ENCODE peak calls at places on chromosomes 3 and 15, in six cellular contexts. N is ovary, K is HL-60, F is bronchial epithelial cell, W is Calu3, I is fibroblast of the aortic adventitia. H is an unnamed sample.

GRCh38 chr3:129756871-129757270 is 136.6 kb downstream of the TMCC1 start:
- DNase-seq in N (no peak), K (no peak), F (no peak), W (no peak), I (peak), H (no peak)

GRCh38 chr3:86254480-86254879 is 736.5 kb downstream of the VGLL3 start:
- DNase-seq in N (no peak), K (no peak), F (no peak), W (no peak), I (no peak), H (no peak)

GRCh38 chr15:91874992-91875651 is 21.6 kb downstream of the SLCO3A1 start:
- DNase-seq in N (no peak), K (no peak), F (no peak), W (no peak), I (no peak), H (no peak)

GRCh38 chr3:170740726-170741591 is 129.0 kb downstream of the RPL22L1 start:
- DNase-seq in N (peak), K (no peak), F (peak), W (no peak), I (peak), H (no peak)

GRCh38 chr3:149783576-149783975 is 8.8 kb downstream of the ANKUB1 start:
- DNase-seq in N (no peak), K (no peak), F (peak), W (no peak), I (peak), H (no peak)

GRCh38 chr3:66255865-66256264 is 35.1 kb downstream of the SLC25A26 start:
- DNase-seq in N (no peak), K (no peak), F (no peak), W (no peak), I (no peak), H (no peak)

GRCh38 chr3:32254268-32254667 is 15.8 kb downstream of the CMTM8 start:
- DNase-seq in N (no peak), K (no peak), F (no peak), W (no peak), I (no peak), H (no peak)

GRCh38 chr15:99443056-99443756 is 122.6 kb upstream of the MEF2A start:
- DNase-seq in N (no peak), K (no peak), F (no peak), W (no peak), I (no peak), H (no peak)

GRCh38 chr3:56782215-56782614 is 19.5 kb downstream of the ARHGEF3 start:
- DNase-seq in N (no peak), K (no peak), F (no peak), W (no peak), I (no peak), H (no peak)

GRCh38 chr15:92808611-92809063 is 91.5 kb upstream of the CHD2 start:
- DNase-seq in N (peak), K (no peak), F (no peak), W (peak), I (peak), H (no peak)

GRCh38 chr15:83398591-83398990 is 48.5 kb upstream of the SH3GL3 start:
- DNase-seq in N (no peak), K (no peak), F (peak), W (no peak), I (peak), H (no peak)

GRCh38 chr3:112136959-112137693 is 4.1 kb upstream of the GCSAM start:
- DNase-seq in N (no peak), K (no peak), F (peak), W (peak), I (peak), H (no peak)

GRCh38 chr3:173893066-173893465 is 495.5 kb downstream of the NLGN1 start:
- DNase-seq in N (no peak), K (no peak), F (peak), W (no peak), I (peak), H (no peak)

GRCh38 chr3:100517276-100517675 is 24.9 kb downstream of the TMEM45A start:
- DNase-seq in N (no peak), K (no peak), F (no peak), W (no peak), I (peak), H (no peak)

GRCh38 chr3:56769125-56769709 is 32.5 kb downstream of the ARHGEF3 start:
- DNase-seq in N (no peak), K (no peak), F (no peak), W (no peak), I (no peak), H (no peak)

GRCh38 chr3:120471643-120472042 is 20.9 kb upstream of the FSTL1 start:
- DNase-seq in N (no peak), K (no peak), F (no peak), W (no peak), I (peak), H (no peak)

GRCh38 chr15:101396484-101397261 is 92.8 kb downstream of the PCSK6 start:
- DNase-seq in N (no peak), K (no peak), F (no peak), W (no peak), I (no peak), H (no peak)

GRCh38 chr3:138460536-138461205 is 26.3 kb downstream of the ESYT3 start:
- DNase-seq in N (no peak), K (no peak), F (no peak), W (no peak), I (no peak), H (no peak)

GRCh38 chr3:31105438-31106077 is 211.1 kb upstream of the GADL1 start:
- DNase-seq in N (no peak), K (peak), F (peak), W (no peak), I (peak), H (no peak)

GRCh38 chr15:85780586-85780985 is 14.1 kb downstream of the KLHL25 start:
- DNase-seq in N (no peak), K (no peak), F (no peak), W (no peak), I (no peak), H (no peak)

GRCh38 chr15:73268457-73268856 is 100.3 kb downstream of the HCN4 start:
- DNase-seq in N (no peak), K (no peak), F (no peak), W (no peak), I (no peak), H (no peak)

GRCh38 chr3:9036327-9037112 is 73.2 kb upstream of the RAD18 start:
- DNase-seq in N (peak), K (no peak), F (no peak), W (no peak), I (peak), H (no peak)

GRCh38 chr3:9032236-9032777 is 69.0 kb upstream of the RAD18 start:
- DNase-seq in N (no peak), K (no peak), F (no peak), W (no peak), I (no peak), H (no peak)

GRCh38 chr3:9035473-9035872 is 72.2 kb upstream of the RAD18 start:
- DNase-seq in N (no peak), K (no peak), F (no peak), W (no peak), I (no peak), H (no peak)

GRCh38 chr3:9037113-9037715 is 73.9 kb upstream of the RAD18 start:
- DNase-seq in N (peak), K (peak), F (no peak), W (no peak), I (no peak), H (no peak)

DNA sequence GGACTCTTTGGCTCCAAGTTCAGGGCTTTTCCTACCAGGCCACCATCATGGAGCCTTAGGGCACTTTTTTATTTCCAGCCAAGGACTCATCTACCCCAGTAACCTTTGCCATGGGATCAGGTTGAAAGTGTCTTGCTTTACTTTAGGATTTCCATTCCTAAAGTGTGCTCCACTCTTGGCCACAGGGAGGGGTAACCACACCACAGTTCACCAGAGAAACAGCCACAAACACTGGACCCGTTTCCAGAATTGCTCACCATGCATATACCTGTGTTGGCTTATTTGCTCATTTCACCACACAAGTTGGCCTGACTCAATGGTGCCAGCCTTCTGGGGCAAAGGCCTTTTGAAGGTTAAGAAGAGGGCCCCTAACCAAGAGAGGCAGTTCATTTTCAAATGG is 70.6 kb upstream of the RAD18 start:
- DNase-seq in N (no peak), K (no peak), F (peak), W (no peak), I (no peak), H (no peak)
- TF ChIP-seq CTCF in N (no peak), K (no peak), F (peak), W (no peak), I (no peak), H (no peak)

GRCh38 chr15:27482344-27482743 is 511.4 kb downstream of the GABRG3 start:
- DNase-seq in N (no peak), K (no peak), F (no peak), W (no peak), I (no peak), H (no peak)

GRCh38 chr15:27480642-27481041 is 509.7 kb downstream of the GABRG3 start:
- DNase-seq in N (no peak), K (no peak), F (peak), W (no peak), I (no peak), H (no peak)

GRCh38 chr15:27483124-27483523 is 512.1 kb downstream of the GABRG3 start:
- DNase-seq in N (no peak), K (no peak), F (no peak), W (no peak), I (no peak), H (no peak)

GRCh38 chr15:27480141-27480530 is 509.2 kb downstream of the GABRG3 start:
- DNase-seq in N (no peak), K (no peak), F (no peak), W (no peak), I (no peak), H (no peak)

GRCh38 chr15:27481768-27482167 is 510.8 kb downstream of the GABRG3 start:
- DNase-seq in N (no peak), K (no peak), F (no peak), W (no peak), I (no peak), H (no peak)
- TF ChIP-seq CTCF in N (no peak), K (no peak), F (no peak), W (no peak), I (no peak), H (no peak)

DNA sequence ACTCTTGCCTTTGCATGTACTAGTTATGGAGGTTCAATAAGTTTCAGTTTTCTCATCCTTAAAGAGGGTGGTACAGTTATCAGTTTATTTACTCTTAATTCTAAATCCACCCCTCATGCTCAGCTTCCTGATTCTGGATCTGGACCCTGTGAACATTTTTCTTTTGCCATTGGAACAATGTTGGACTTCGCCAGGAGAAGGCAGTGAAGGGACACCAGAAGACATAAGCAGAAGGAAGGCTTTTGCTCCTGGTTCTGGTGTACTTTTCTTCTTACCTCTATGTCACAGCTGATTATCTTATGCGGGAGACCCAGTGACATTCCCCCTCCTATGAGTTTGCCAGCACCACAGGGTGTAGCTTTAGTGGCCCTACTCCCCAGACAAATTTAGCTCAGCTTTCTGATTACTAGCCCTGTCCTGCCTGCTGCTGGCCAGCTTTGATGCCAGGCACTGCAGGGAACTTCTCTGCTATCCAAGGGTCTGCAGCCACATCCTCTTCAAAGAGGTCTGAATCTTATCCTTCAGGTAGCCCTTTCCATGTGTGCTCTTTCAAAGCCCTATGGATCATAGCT is 466.3 kb upstream of the EPHA3 start:
- DNase-seq in N (no peak), K (no peak), F (no peak), W (no peak), I (no peak), H (no peak)
- TF ChIP-seq CTCF in N (no peak), K (no peak), F (peak), W (no peak), I (no peak), H (no peak)

GRCh38 chr3:36814776-36815175 is 50.4 kb upstream of the DCLK3 start:
- DNase-seq in N (no peak), K (no peak), F (no peak), W (no peak), I (no peak), H (no peak)
- TF ChIP-seq CTCF in N (no peak), K (no peak), F (no peak), W (no peak), I (peak), H (no peak)